ENCODE peak calls at places on chromosomes 1 and 21, in nine cellular contexts. One of them, this sample, is unnamed.

GRCh38 chr1:204990721-204991341 is 52.2 kb upstream of the CNTN2 start:
- DNase-seq in stimulated activated CD4-positive, alpha-beta T cell treated with anti-CD3 and anti-CD28 coated beads, TNF-alpha, amount 100 ng/mL, for 4 hours: no peak
- DNase-seq in NCI-H69: no peak
- DNase-seq in GM12865: no peak
- DNase-seq in activated T-helper 9 cell treated with anti-CD3 and anti-CD28 coated beads, Interleukin-2, amount 50 U/mL, for 16 hours: no peak
- DNase-seq in Daoy: no peak
- DNase-seq in stimulated activated naive CD8-positive, alpha-beta T cell treated with anti-CD3 and anti-CD28 coated beads, Interleukin-15, Interleukin-2, amounts not matched to agents 100 U/mL and 50 U/mL, for 24 hours: no peak
- DNase-seq in germinal center: no peak
- DNase-seq in T-helper 2 cell: no peak
- DNase-seq in this sample: no peak

GRCh38 chr1:65478379-65479026 is 58.0 kb downstream of the LEPR start:
- DNase-seq in stimulated activated CD4-positive, alpha-beta T cell treated with anti-CD3 and anti-CD28 coated beads, TNF-alpha, amount 100 ng/mL, for 4 hours: no peak
- DNase-seq in NCI-H69: no peak
- DNase-seq in GM12865: no peak
- DNase-seq in activated T-helper 9 cell treated with anti-CD3 and anti-CD28 coated beads, Interleukin-2, amount 50 U/mL, for 16 hours: no peak
- DNase-seq in Daoy: no peak
- DNase-seq in stimulated activated naive CD8-positive, alpha-beta T cell treated with anti-CD3 and anti-CD28 coated beads, Interleukin-15, Interleukin-2, amounts not matched to agents 100 U/mL and 50 U/mL, for 24 hours: no peak
- DNase-seq in germinal center: no peak
- DNase-seq in T-helper 2 cell: peak
- DNase-seq in this sample: no peak

GRCh38 chr1:81756872-81757271 is 43.9 kb upstream of the ADGRL2 start:
- DNase-seq in stimulated activated CD4-positive, alpha-beta T cell treated with anti-CD3 and anti-CD28 coated beads, TNF-alpha, amount 100 ng/mL, for 4 hours: no peak
- DNase-seq in NCI-H69: no peak
- DNase-seq in GM12865: no peak
- DNase-seq in activated T-helper 9 cell treated with anti-CD3 and anti-CD28 coated beads, Interleukin-2, amount 50 U/mL, for 16 hours: no peak
- DNase-seq in Daoy: no peak
- DNase-seq in stimulated activated naive CD8-positive, alpha-beta T cell treated with anti-CD3 and anti-CD28 coated beads, Interleukin-15, Interleukin-2, amounts not matched to agents 100 U/mL and 50 U/mL, for 24 hours: no peak
- DNase-seq in germinal center: no peak
- DNase-seq in T-helper 2 cell: no peak
- DNase-seq in this sample: no peak

GRCh38 chr21:35028451-35028757 is 20.7 kb downstream of the RUNX1 start:
- DNase-seq in stimulated activated CD4-positive, alpha-beta T cell treated with anti-CD3 and anti-CD28 coated beads, TNF-alpha, amount 100 ng/mL, for 4 hours: no peak
- DNase-seq in NCI-H69: no peak
- DNase-seq in GM12865: no peak
- DNase-seq in activated T-helper 9 cell treated with anti-CD3 and anti-CD28 coated beads, Interleukin-2, amount 50 U/mL, for 16 hours: no peak
- DNase-seq in Daoy: no peak
- DNase-seq in stimulated activated naive CD8-positive, alpha-beta T cell treated with anti-CD3 and anti-CD28 coated beads, Interleukin-15, Interleukin-2, amounts not matched to agents 100 U/mL and 50 U/mL, for 24 hours: no peak
- DNase-seq in germinal center: no peak
- DNase-seq in T-helper 2 cell: no peak
- DNase-seq in this sample: no peak

GRCh38 chr1:227333423-227333822 is 15.1 kb upstream of the CDC42BPA start:
- DNase-seq in stimulated activated CD4-positive, alpha-beta T cell treated with anti-CD3 and anti-CD28 coated beads, TNF-alpha, amount 100 ng/mL, for 4 hours: no peak
- DNase-seq in NCI-H69: no peak
- DNase-seq in GM12865: no peak
- DNase-seq in activated T-helper 9 cell treated with anti-CD3 and anti-CD28 coated beads, Interleukin-2, amount 50 U/mL, for 16 hours: no peak
- DNase-seq in Daoy: peak
- DNase-seq in stimulated activated naive CD8-positive, alpha-beta T cell treated with anti-CD3 and anti-CD28 coated beads, Interleukin-15, Interleukin-2, amounts not matched to agents 100 U/mL and 50 U/mL, for 24 hours: no peak
- DNase-seq in germinal center: no peak
- DNase-seq in T-helper 2 cell: no peak
- DNase-seq in this sample: peak

GRCh38 chr1:9537863-9538668 is 1.2 kb upstream of the SLC25A33 start:
- DNase-seq in stimulated activated CD4-positive, alpha-beta T cell treated with anti-CD3 and anti-CD28 coated beads, TNF-alpha, amount 100 ng/mL, for 4 hours: no peak
- DNase-seq in NCI-H69: no peak
- DNase-seq in GM12865: no peak
- DNase-seq in activated T-helper 9 cell treated with anti-CD3 and anti-CD28 coated beads, Interleukin-2, amount 50 U/mL, for 16 hours: no peak
- DNase-seq in Daoy: no peak
- DNase-seq in stimulated activated naive CD8-positive, alpha-beta T cell treated with anti-CD3 and anti-CD28 coated beads, Interleukin-15, Interleukin-2, amounts not matched to agents 100 U/mL and 50 U/mL, for 24 hours: no peak
- DNase-seq in germinal center: no peak
- DNase-seq in T-helper 2 cell: no peak
- DNase-seq in this sample: no peak

GRCh38 chr1:25145775-25146381 is 86.4 kb downstream of the SYF2 start:
- DNase-seq in stimulated activated CD4-positive, alpha-beta T cell treated with anti-CD3 and anti-CD28 coated beads, TNF-alpha, amount 100 ng/mL, for 4 hours: no peak
- DNase-seq in NCI-H69: no peak
- DNase-seq in GM12865: peak
- DNase-seq in activated T-helper 9 cell treated with anti-CD3 and anti-CD28 coated beads, Interleukin-2, amount 50 U/mL, for 16 hours: no peak
- DNase-seq in Daoy: no peak
- DNase-seq in stimulated activated naive CD8-positive, alpha-beta T cell treated with anti-CD3 and anti-CD28 coated beads, Interleukin-15, Interleukin-2, amounts not matched to agents 100 U/mL and 50 U/mL, for 24 hours: no peak
- DNase-seq in germinal center: peak
- DNase-seq in T-helper 2 cell: no peak
- DNase-seq in this sample: no peak

GRCh38 chr1:180213401-180214177 is 16.5 kb upstream of the LHX4 start:
- DNase-seq in stimulated activated CD4-positive, alpha-beta T cell treated with anti-CD3 and anti-CD28 coated beads, TNF-alpha, amount 100 ng/mL, for 4 hours: no peak
- DNase-seq in NCI-H69: peak
- DNase-seq in GM12865: peak
- DNase-seq in activated T-helper 9 cell treated with anti-CD3 and anti-CD28 coated beads, Interleukin-2, amount 50 U/mL, for 16 hours: no peak
- DNase-seq in Daoy: peak
- DNase-seq in stimulated activated naive CD8-positive, alpha-beta T cell treated with anti-CD3 and anti-CD28 coated beads, Interleukin-15, Interleukin-2, amounts not matched to agents 100 U/mL and 50 U/mL, for 24 hours: peak
- DNase-seq in germinal center: peak
- DNase-seq in T-helper 2 cell: peak
- DNase-seq in this sample: peak

GRCh38 chr1:5745776-5746610 is 246.2 kb downstream of the NPHP4 start:
- DNase-seq in stimulated activated CD4-positive, alpha-beta T cell treated with anti-CD3 and anti-CD28 coated beads, TNF-alpha, amount 100 ng/mL, for 4 hours: peak
- DNase-seq in NCI-H69: peak
- DNase-seq in GM12865: peak
- DNase-seq in activated T-helper 9 cell treated with anti-CD3 and anti-CD28 coated beads, Interleukin-2, amount 50 U/mL, for 16 hours: peak
- DNase-seq in Daoy: peak
- DNase-seq in stimulated activated naive CD8-positive, alpha-beta T cell treated with anti-CD3 and anti-CD28 coated beads, Interleukin-15, Interleukin-2, amounts not matched to agents 100 U/mL and 50 U/mL, for 24 hours: peak
- DNase-seq in germinal center: peak
- DNase-seq in T-helper 2 cell: peak
- DNase-seq in this sample: peak

GRCh38 chr1:221963742-221964141 is 221.9 kb upstream of the DUSP10 start:
- DNase-seq in stimulated activated CD4-positive, alpha-beta T cell treated with anti-CD3 and anti-CD28 coated beads, TNF-alpha, amount 100 ng/mL, for 4 hours: no peak
- DNase-seq in NCI-H69: no peak
- DNase-seq in GM12865: no peak
- DNase-seq in activated T-helper 9 cell treated with anti-CD3 and anti-CD28 coated beads, Interleukin-2, amount 50 U/mL, for 16 hours: no peak
- DNase-seq in Daoy: no peak
- DNase-seq in stimulated activated naive CD8-positive, alpha-beta T cell treated with anti-CD3 and anti-CD28 coated beads, Interleukin-15, Interleukin-2, amounts not matched to agents 100 U/mL and 50 U/mL, for 24 hours: no peak
- DNase-seq in germinal center: no peak
- DNase-seq in T-helper 2 cell: no peak
- DNase-seq in this sample: no peak

GRCh38 chr1:53552146-53552940 is 93.1 kb downstream of the DMRTB1 start:
- DNase-seq in stimulated activated CD4-positive, alpha-beta T cell treated with anti-CD3 and anti-CD28 coated beads, TNF-alpha, amount 100 ng/mL, for 4 hours: no peak
- DNase-seq in NCI-H69: peak
- DNase-seq in GM12865: no peak
- DNase-seq in activated T-helper 9 cell treated with anti-CD3 and anti-CD28 coated beads, Interleukin-2, amount 50 U/mL, for 16 hours: no peak
- DNase-seq in Daoy: peak
- DNase-seq in stimulated activated naive CD8-positive, alpha-beta T cell treated with anti-CD3 and anti-CD28 coated beads, Interleukin-15, Interleukin-2, amounts not matched to agents 100 U/mL and 50 U/mL, for 24 hours: no peak
- DNase-seq in germinal center: no peak
- DNase-seq in T-helper 2 cell: no peak
- DNase-seq in this sample: peak